ENCODE peak calls at places on chromosome 13, in five cellular contexts. One of them, this sample, is unnamed.

GRCh38 chr13:47945738-47946137 is 55.3 kb downstream of the SUCLA2 start:
- DNase-seq in pancreas: no peak
- DNase-seq in anterior cingulate cortex: no peak
- DNase-seq in A172: no peak
- DNase-seq in MV-4-11: no peak
- DNase-seq in this sample: no peak

GRCh38 chr13:53217221-53217620 is 188.6 kb downstream of the OLFM4 start:
- DNase-seq in MV-4-11: no peak
- DNase-seq in pancreas: no peak
- DNase-seq in A172: no peak
- DNase-seq in anterior cingulate cortex: no peak
- DNase-seq in this sample: no peak

GRCh38 chr13:49214917-49215376 is 5.2 kb upstream of the MLNR start:
- DNase-seq in A172: no peak
- DNase-seq in anterior cingulate cortex: no peak
- DNase-seq in pancreas: no peak
- DNase-seq in MV-4-11: peak; percentile 97
- DNase-seq in this sample: no peak

GRCh38 chr13:25978961-25979360 is 72.9 kb downstream of the SHISA2 start:
- DNase-seq in anterior cingulate cortex: no peak
- DNase-seq in MV-4-11: no peak
- DNase-seq in pancreas: no peak
- DNase-seq in A172: no peak
- DNase-seq in this sample: no peak

GRCh38 chr13:49554387-49554786 is 31.0 kb downstream of the RCBTB1 start:
- DNase-seq in MV-4-11: no peak
- DNase-seq in anterior cingulate cortex: no peak
- DNase-seq in A172: no peak
- DNase-seq in pancreas: no peak
- DNase-seq in this sample: no peak

GRCh38 chr13:91058066-91058465 is 289.4 kb upstream of the MIR17HG start:
- DNase-seq in anterior cingulate cortex: no peak
- DNase-seq in A172: peak; percentile 28
- DNase-seq in MV-4-11: peak; percentile 21
- DNase-seq in pancreas: no peak
- DNase-seq in this sample: no peak

GRCh38 chr13:76868451-76868850 is 17.8 kb downstream of the KCTD12 start:
- DNase-seq in anterior cingulate cortex: no peak
- DNase-seq in MV-4-11: no peak
- DNase-seq in pancreas: no peak
- DNase-seq in A172: no peak
- DNase-seq in this sample: no peak

GRCh38 chr13:67120872-67121531 is 109.1 kb downstream of the PCDH9 start:
- DNase-seq in MV-4-11: no peak
- DNase-seq in pancreas: no peak
- DNase-seq in A172: no peak
- DNase-seq in anterior cingulate cortex: no peak
- DNase-seq in this sample: no peak

GRCh38 chr13:101739382-101740178 is 287.1 kb downstream of the ITGBL1 start:
- DNase-seq in A172: no peak
- DNase-seq in anterior cingulate cortex: no peak
- DNase-seq in pancreas: no peak
- DNase-seq in MV-4-11: no peak
- DNase-seq in this sample: no peak

GRCh38 chr13:99972190-99972731 is 694 bp upstream of the ZIC5 start:
- DNase-seq in pancreas: no peak
- DNase-seq in MV-4-11: no peak
- DNase-seq in A172: no peak
- DNase-seq in anterior cingulate cortex: no peak
- DNase-seq in this sample: no peak

GRCh38 chr13:39895254-39895653 is 239.8 kb downstream of the COG6 start:
- DNase-seq in A172: no peak
- DNase-seq in MV-4-11: no peak
- DNase-seq in pancreas: no peak
- DNase-seq in anterior cingulate cortex: no peak
- DNase-seq in this sample: no peak

GRCh38 chr13:63291701-63292100 is 1876.1 kb upstream of the PCDH20 start:
- DNase-seq in anterior cingulate cortex: no peak
- DNase-seq in A172: no peak
- DNase-seq in pancreas: no peak
- DNase-seq in MV-4-11: no peak
- DNase-seq in this sample: no peak